ENCODE peak calls at places on chromosomes 2 and 18, in six cellular contexts. L is HFF-Myc, Z is tibial artery, T is cardiac muscle cell, G is choroid plexus epithelial cell, K is fibroblast of the aortic adventitia. I is an unnamed sample.

GRCh38 chr2:164840458-164840929 is 1.1 kb downstream of the COBLL1 start:
- DNase-seq in T (no peak), K (no peak), G (peak; percentile 50), L (no peak), Z (peak; percentile 53), I (peak; percentile 84)

GRCh38 chr2:16713011-16713423 is 47.4 kb upstream of the CYRIA start:
- DNase-seq in Z (no peak), K (no peak), G (no peak), L (no peak), T (no peak), I (no peak)

GRCh38 chr18:12046751-12047335 is 46.8 kb upstream of the ANKRD62 start:
- DNase-seq in Z (no peak), T (no peak), L (no peak), G (no peak), K (no peak), I (no peak)

GRCh38 chr2:10538224-10538894 is 90.2 kb upstream of the ODC1 start:
- DNase-seq in T (peak; percentile 25), K (no peak), Z (no peak), G (peak; percentile 73), L (no peak), I (no peak)

GRCh38 chr2:67076265-67076664 is 320.9 kb upstream of the ETAA1 start:
- DNase-seq in T (no peak), Z (no peak), K (no peak), G (no peak), L (no peak), I (no peak)

GRCh38 chr2:70085711-70086277 is 1.5 kb upstream of the PCBP1 start:
- DNase-seq in T (no peak), K (peak; percentile 22), Z (no peak), L (no peak), G (no peak), I (no peak)

GRCh38 chr2:174546519-174547506 is 50.8 kb downstream of the WIPF1 start:
- DNase-seq in T (peak; percentile 65), K (peak; percentile 42), G (peak; percentile 75), L (no peak), Z (no peak), I (no peak)

GRCh38 chr2:120768112-120769048 is 32.7 kb downstream of the GLI2 start:
- DNase-seq in G (no peak), L (no peak), K (no peak), Z (peak; percentile 23), T (no peak), I (no peak)

GRCh38 chr2:76567478-76567877 is 856.8 kb upstream of the GCFC2 start:
- DNase-seq in L (no peak), K (no peak), G (no peak), T (no peak), Z (no peak), I (no peak)

GRCh38 chr2:142165790-142166189 is 35.0 kb upstream of the LRP1B start:
- DNase-seq in L (peak; percentile 19), T (peak; percentile 53), K (peak; percentile 1), G (peak; percentile 91), Z (no peak), I (no peak)

GRCh38 chr2:66561645-66562336 is 126.9 kb downstream of the MEIS1 start:
- DNase-seq in K (peak; percentile 46), Z (no peak), G (peak; percentile 49), L (no peak), T (peak; percentile 71), I (no peak)

GRCh38 chr2:236171213-236172201 is 3.3 kb upstream of the GBX2 start:
- DNase-seq in Z (no peak), T (no peak), L (no peak), G (no peak), K (no peak), I (no peak)

GRCh38 chr2:218882866-218883366 is 2.3 kb downstream of the WNT10A start:
- DNase-seq in T (no peak), G (no peak), K (no peak), Z (no peak), L (no peak), I (no peak)

GRCh38 chr2:23404426-23404825 is 19.4 kb downstream of the KLHL29 start:
- DNase-seq in G (peak; percentile 87), L (peak; percentile 77), T (peak; percentile 83), K (peak; percentile 81), Z (no peak), I (no peak)

GRCh38 chr2:42964444-42965081 is 172.2 kb upstream of the HAAO start:
- DNase-seq in G (peak; percentile 90), Z (peak; percentile 91), T (peak; percentile 97), L (peak; percentile 81), K (peak; percentile 99), I (no peak)

GRCh38 chr2:55361465-55362189 is 58.0 kb downstream of the CCDC88A start:
- DNase-seq in K (no peak), L (no peak), G (no peak), T (no peak), Z (no peak), I (no peak)

GRCh38 chr2:216316743-216317142 is 55.5 kb downstream of the MARCHF4 start:
- DNase-seq in Z (no peak), L (no peak), T (no peak), G (peak; percentile 50), K (peak; percentile 67), I (no peak)

GRCh38 chr2:219627105-219628100 is at the start of gene SLC4A3:
- DNase-seq in L (no peak), G (peak; percentile 26), T (peak; percentile 47), K (peak; percentile 11), Z (no peak), I (peak; percentile 31)

GRCh38 chr18:57437782-57438668 is 2.9 kb downstream of the ONECUT2 start:
- DNase-seq in L (peak; percentile 12), Z (no peak), T (peak; percentile 73), K (peak; percentile 46), G (peak; percentile 38), I (no peak)
- H3K4me3 ChIP-seq in L (no peak overlapping the region), Z (no peak overlapping the region), T (peak overlapping the region; percentile 26), K (peak overlapping the region; percentile 22), G (no peak overlapping the region), I (peak overlapping the region; percentile 19)

GRCh38 chr2:71277159-71277498 is 50.2 kb upstream of the PAIP2B start:
- DNase-seq in T (no peak), K (no peak), L (no peak), G (peak; percentile 4), Z (no peak), I (no peak)
- H3K4me3 ChIP-seq in T (peak overlapping the region; percentile 48), K (peak overlapping the region; percentile 60), L (peak overlapping the region; percentile 45), G (peak overlapping the region; percentile 57), Z (peak overlapping the region; percentile 72), I (peak overlapping the region; percentile 49)

DNA sequence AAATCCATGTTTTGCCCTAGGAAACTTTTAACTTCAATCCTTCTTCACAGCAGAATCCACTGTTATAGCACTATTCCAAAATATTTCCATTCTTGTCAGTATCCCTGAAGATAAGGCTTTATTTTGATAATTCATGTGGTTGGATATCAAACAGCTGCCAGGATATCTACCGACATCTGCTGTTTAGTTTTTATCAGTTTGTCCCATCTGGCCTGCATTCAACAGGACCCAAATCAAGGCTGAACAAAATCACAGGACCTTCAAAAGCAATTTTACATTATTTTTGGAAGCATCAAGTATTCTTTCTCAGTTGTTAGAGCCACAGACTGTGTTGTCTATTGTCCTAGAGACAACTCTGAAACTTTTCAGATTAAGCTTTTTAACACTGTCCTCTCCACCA is 429.0 kb upstream of the PIK3C3 start:
- DNase-seq in Z (no peak), K (no peak), L (no peak), T (no peak), G (no peak), I (no peak)
- H3K4me3 ChIP-seq in Z (no peak overlapping the region), K (no peak overlapping the region), L (no peak overlapping the region), T (no peak overlapping the region), G (no peak overlapping the region), I (no peak overlapping the region)

DNA sequence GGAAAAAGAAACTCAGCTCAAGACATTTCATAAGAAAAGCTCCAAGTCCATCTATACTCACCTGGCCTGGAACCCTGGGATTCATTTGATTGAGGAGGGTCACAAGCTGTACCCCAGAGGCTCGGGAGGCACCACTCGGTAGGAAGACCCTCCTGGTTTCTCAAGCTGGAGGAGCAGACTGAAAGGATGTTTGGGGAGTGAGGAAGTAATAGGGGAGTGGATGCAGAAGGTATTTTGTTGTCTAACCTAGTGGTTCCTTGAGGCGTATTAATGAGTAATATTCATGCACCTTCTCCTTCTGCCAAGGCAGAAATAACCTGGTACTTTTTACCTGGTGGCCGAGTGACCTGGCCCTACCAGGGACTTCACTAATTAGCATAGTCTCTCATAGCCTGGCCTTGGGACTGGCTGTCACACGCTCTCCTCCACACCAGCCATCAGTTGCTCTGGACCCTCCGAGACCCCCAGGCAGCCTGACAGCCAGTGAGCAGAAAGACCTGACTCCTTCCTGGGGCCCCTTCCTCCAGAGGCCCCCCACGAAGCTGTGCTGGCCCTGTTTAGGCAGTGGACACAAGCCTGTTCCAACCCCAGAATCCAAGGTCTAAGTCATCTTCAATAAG is 161.4 kb downstream of the BCL2 start:
- DNase-seq in Z (no peak), L (no peak), G (no peak), K (no peak), T (no peak), I (no peak)
- H3K4me3 ChIP-seq in Z (peak overlapping the region; percentile 20), L (no peak overlapping the region), G (no peak overlapping the region), K (no peak overlapping the region), T (no peak overlapping the region), I (no peak overlapping the region)

GRCh38 chr2:31430439-31431165 is 16.1 kb upstream of the XDH start:
- DNase-seq in G (no peak), K (peak; percentile 20), L (no peak), T (no peak), Z (no peak), I (no peak)

GRCh38 chr2:31429759-31430438 is 15.4 kb upstream of the XDH start:
- DNase-seq in K (peak; percentile 32), Z (no peak), T (no peak), L (no peak), G (no peak), I (no peak)

GRCh38 chr2:31428001-31428418 is 13.5 kb upstream of the XDH start:
- DNase-seq in K (peak; percentile 35), T (no peak), Z (no peak), G (peak; percentile 51), L (no peak), I (no peak)

GRCh38 chr2:31426096-31426495 is 11.6 kb upstream of the XDH start:
- DNase-seq in Z (no peak), K (no peak), L (no peak), T (no peak), G (no peak), I (no peak)

DNA sequence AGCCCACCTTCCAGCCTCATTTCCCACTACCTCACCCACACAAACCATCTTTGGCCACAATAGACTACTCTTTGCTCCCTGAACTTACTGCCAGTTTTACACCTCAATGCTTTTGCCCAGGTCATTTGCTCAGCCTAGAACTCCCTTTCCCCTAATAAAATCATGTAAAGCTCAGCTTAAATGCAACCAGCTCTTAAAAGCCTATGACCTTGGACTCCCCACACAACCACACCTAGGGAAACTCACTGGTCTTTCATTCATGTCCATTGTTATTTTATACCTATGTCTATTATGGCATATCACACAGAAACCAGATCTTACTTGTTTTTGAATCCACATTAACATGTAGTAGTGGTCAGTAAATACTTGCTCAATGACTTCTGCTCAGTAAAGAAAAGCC is 14.5 kb upstream of the XDH start:
- DNase-seq in K (no peak), L (no peak), T (no peak), G (no peak), Z (no peak), I (no peak)
- H3K4me3 ChIP-seq in K (no peak overlapping the region), L (no peak overlapping the region), T (no peak overlapping the region), G (no peak overlapping the region), Z (no peak overlapping the region), I (no peak overlapping the region)